ENCODE peak calls at places on chromosomes 5 and 9, in ten cellular contexts. One of them, this sample, is unnamed.

GRCh38 chr9:78539904-78540303 is 243.0 kb downstream of the PSAT1 start:
- ATAC-seq in A549: peak; percentile 94
- ATAC-seq in memory B cell: no peak
- ATAC-seq in natural killer cell: no peak
- ATAC-seq in activated CD8-positive, alpha-beta T cell treated with anti-CD3 and anti-CD28 coated beads for 36 hours: no peak
- ATAC-seq in HCT116: no peak
- ATAC-seq in T-cell: no peak
- ATAC-seq in right lobe of liver: peak; percentile 99
- ATAC-seq in left lobe of liver: peak; percentile 98
- ATAC-seq in foreskin keratinocyte: no peak
- ATAC-seq in this sample: no peak

GRCh38 chr5:141680751-141681201 is 1.3 kb downstream of the ARAP3 start:
- ATAC-seq in A549: peak; percentile 32
- ATAC-seq in memory B cell: no peak
- ATAC-seq in natural killer cell: no peak
- ATAC-seq in activated CD8-positive, alpha-beta T cell treated with anti-CD3 and anti-CD28 coated beads for 36 hours: no peak
- ATAC-seq in HCT116: peak; percentile 41
- ATAC-seq in T-cell: no peak
- ATAC-seq in right lobe of liver: peak; percentile 42
- ATAC-seq in left lobe of liver: peak; percentile 37
- ATAC-seq in foreskin keratinocyte: peak; percentile 18
- ATAC-seq in this sample: no peak

GRCh38 chr5:24272735-24273134 is 372.0 kb downstream of the CDH10 start:
- ATAC-seq in A549: no peak
- ATAC-seq in memory B cell: no peak
- ATAC-seq in natural killer cell: no peak
- ATAC-seq in activated CD8-positive, alpha-beta T cell treated with anti-CD3 and anti-CD28 coated beads for 36 hours: no peak
- ATAC-seq in HCT116: no peak
- ATAC-seq in T-cell: no peak
- ATAC-seq in right lobe of liver: no peak
- ATAC-seq in left lobe of liver: no peak
- ATAC-seq in foreskin keratinocyte: no peak
- ATAC-seq in this sample: no peak

GRCh38 chr9:37054513-37054776 is 20.4 kb upstream of the PAX5 start:
- ATAC-seq in A549: no peak
- ATAC-seq in memory B cell: peak; percentile 51
- ATAC-seq in natural killer cell: no peak
- ATAC-seq in activated CD8-positive, alpha-beta T cell treated with anti-CD3 and anti-CD28 coated beads for 36 hours: no peak
- ATAC-seq in HCT116: no peak
- ATAC-seq in T-cell: no peak
- ATAC-seq in right lobe of liver: no peak
- ATAC-seq in left lobe of liver: no peak
- ATAC-seq in foreskin keratinocyte: no peak
- ATAC-seq in this sample: no peak

GRCh38 chr9:135805422-135806022 is 101.8 kb downstream of the CAMSAP1 start:
- ATAC-seq in A549: no peak
- ATAC-seq in memory B cell: no peak
- ATAC-seq in natural killer cell: peak; percentile 39
- ATAC-seq in activated CD8-positive, alpha-beta T cell treated with anti-CD3 and anti-CD28 coated beads for 36 hours: no peak
- ATAC-seq in HCT116: no peak
- ATAC-seq in T-cell: no peak
- ATAC-seq in right lobe of liver: no peak
- ATAC-seq in left lobe of liver: no peak
- ATAC-seq in foreskin keratinocyte: no peak
- ATAC-seq in this sample: no peak

GRCh38 chr5:67677422-67677970 is 480.9 kb upstream of the CD180 start:
- ATAC-seq in A549: no peak
- ATAC-seq in memory B cell: no peak
- ATAC-seq in natural killer cell: no peak
- ATAC-seq in activated CD8-positive, alpha-beta T cell treated with anti-CD3 and anti-CD28 coated beads for 36 hours: no peak
- ATAC-seq in HCT116: no peak
- ATAC-seq in T-cell: no peak
- ATAC-seq in right lobe of liver: no peak
- ATAC-seq in left lobe of liver: no peak
- ATAC-seq in foreskin keratinocyte: no peak
- ATAC-seq in this sample: no peak

GRCh38 chr5:95076395-95077165 is 208.3 kb downstream of the MCTP1 start:
- ATAC-seq in A549: no peak
- ATAC-seq in memory B cell: no peak
- ATAC-seq in natural killer cell: no peak
- ATAC-seq in activated CD8-positive, alpha-beta T cell treated with anti-CD3 and anti-CD28 coated beads for 36 hours: no peak
- ATAC-seq in HCT116: no peak
- ATAC-seq in T-cell: no peak
- ATAC-seq in right lobe of liver: no peak
- ATAC-seq in left lobe of liver: no peak
- ATAC-seq in foreskin keratinocyte: no peak
- ATAC-seq in this sample: no peak

GRCh38 chr9:90546200-90546599 is 96.4 kb downstream of the DIRAS2 start:
- ATAC-seq in A549: peak; percentile 40
- ATAC-seq in memory B cell: no peak
- ATAC-seq in natural killer cell: no peak
- ATAC-seq in activated CD8-positive, alpha-beta T cell treated with anti-CD3 and anti-CD28 coated beads for 36 hours: no peak
- ATAC-seq in HCT116: no peak
- ATAC-seq in T-cell: no peak
- ATAC-seq in right lobe of liver: no peak
- ATAC-seq in left lobe of liver: no peak
- ATAC-seq in foreskin keratinocyte: peak; percentile 72
- ATAC-seq in this sample: no peak

GRCh38 chr5:61570767-61571166 is 238.7 kb downstream of the ZSWIM6 start:
- ATAC-seq in A549: no peak
- ATAC-seq in memory B cell: no peak
- ATAC-seq in natural killer cell: no peak
- ATAC-seq in activated CD8-positive, alpha-beta T cell treated with anti-CD3 and anti-CD28 coated beads for 36 hours: no peak
- ATAC-seq in HCT116: no peak
- ATAC-seq in T-cell: no peak
- ATAC-seq in right lobe of liver: no peak
- ATAC-seq in left lobe of liver: no peak
- ATAC-seq in foreskin keratinocyte: no peak
- ATAC-seq in this sample: no peak

GRCh38 chr5:131305138-131305650 is 41.3 kb downstream of the CDC42SE2 start:
- ATAC-seq in A549: no peak
- ATAC-seq in memory B cell: peak; percentile 90
- ATAC-seq in natural killer cell: peak; percentile 35
- ATAC-seq in activated CD8-positive, alpha-beta T cell treated with anti-CD3 and anti-CD28 coated beads for 36 hours: peak; percentile 53
- ATAC-seq in HCT116: no peak
- ATAC-seq in T-cell: no peak
- ATAC-seq in right lobe of liver: no peak
- ATAC-seq in left lobe of liver: no peak
- ATAC-seq in foreskin keratinocyte: no peak
- ATAC-seq in this sample: peak; percentile 51

GRCh38 chr9:219670-220365 is 5.2 kb downstream of the DOCK8 start:
- ATAC-seq in A549: no peak
- ATAC-seq in memory B cell: no peak
- ATAC-seq in natural killer cell: no peak
- ATAC-seq in activated CD8-positive, alpha-beta T cell treated with anti-CD3 and anti-CD28 coated beads for 36 hours: no peak
- ATAC-seq in HCT116: no peak
- ATAC-seq in T-cell: no peak
- ATAC-seq in right lobe of liver: peak; percentile 15
- ATAC-seq in left lobe of liver: peak; percentile 20
- ATAC-seq in foreskin keratinocyte: no peak
- ATAC-seq in this sample: no peak

GRCh38 chr5:133142782-133143181 is 91.0 kb downstream of the HSPA4 start:
- ATAC-seq in A549: no peak
- ATAC-seq in memory B cell: no peak
- ATAC-seq in natural killer cell: no peak
- ATAC-seq in activated CD8-positive, alpha-beta T cell treated with anti-CD3 and anti-CD28 coated beads for 36 hours: no peak
- ATAC-seq in HCT116: no peak
- ATAC-seq in T-cell: no peak
- ATAC-seq in right lobe of liver: no peak
- ATAC-seq in left lobe of liver: no peak
- ATAC-seq in foreskin keratinocyte: peak; percentile 34
- ATAC-seq in this sample: no peak